ENCODE peak calls at places on chromosomes 2 and 18, in nine cellular contexts. M, J, E, X, Q, A, C, S and I are unnamed samples.

GRCh38 chr2:152376385-152376784 is 41.4 kb downstream of the FMNL2 start:
- DNase-seq in M (no peak), J (no peak), E (no peak), X (no peak), Q (no peak), A (peak; percentile 48), C (no peak), S (no peak), I (no peak)

GRCh38 chr2:174339971-174340399 is 5.2 kb downstream of the SP9 start:
- DNase-seq in M (no peak), J (no peak), E (no peak), X (no peak), Q (no peak), A (no peak), C (peak; percentile 87), S (no peak), I (no peak)

GRCh38 chr2:233803994-233804393 is 25.9 kb downstream of the MROH2A start:
- DNase-seq in M (no peak), J (no peak), E (no peak), X (no peak), Q (no peak), A (no peak), C (no peak), S (peak; percentile 71), I (no peak)

GRCh38 chr2:127453392-127454171 is 35.4 kb downstream of the PROC start:
- DNase-seq in M (no peak), J (peak; percentile 10), E (no peak), X (peak; percentile 46), Q (no peak), A (peak; percentile 20), C (no peak), S (peak; percentile 71), I (no peak)

GRCh38 chr18:51017140-51017874 is 12.7 kb upstream of the SMAD4 start:
- DNase-seq in M (no peak), J (no peak), E (no peak), X (no peak), Q (no peak), A (no peak), C (peak; percentile 40), S (no peak), I (no peak)

GRCh38 chr2:229339613-229340012 is 68.5 kb upstream of the PID1 start:
- DNase-seq in M (no peak), J (no peak), E (no peak), X (no peak), Q (no peak), A (no peak), C (no peak), S (no peak), I (no peak)

GRCh38 chr2:218343591-218343990 is 13.1 kb upstream of the CATIP start:
- DNase-seq in M (no peak), J (no peak), E (no peak), X (no peak), Q (no peak), A (no peak), C (no peak), S (no peak), I (peak; percentile 17)

GRCh38 chr18:24763765-24764548 is 303.5 kb downstream of the HRH4 start:
- DNase-seq in M (no peak), J (no peak), E (no peak), X (no peak), Q (peak; percentile 45), A (no peak), C (no peak), S (no peak), I (peak; percentile 41)

GRCh38 chr18:50880108-50880465 is 1.2 kb downstream of the ME2 start:
- DNase-seq in M (no peak), J (no peak), E (no peak), X (peak; percentile 19), Q (no peak), A (no peak), C (no peak), S (no peak), I (no peak)

GRCh38 chr2:213376644-213377043 is 92.4 kb downstream of the SPAG16 start:
- DNase-seq in M (no peak), J (no peak), E (no peak), X (no peak), Q (no peak), A (no peak), C (no peak), S (no peak), I (no peak)

GRCh38 chr2:100106460-100106859 is 35.9 kb downstream of the AFF3 start:
- DNase-seq in M (no peak), J (peak; percentile 2), E (peak; percentile 8), X (no peak), Q (peak; percentile 31), A (no peak), C (peak; percentile 52), S (peak; percentile 82), I (no peak)

GRCh38 chr2:74862268-74862964 is 28.5 kb downstream of the HK2 start:
- DNase-seq in M (no peak), J (no peak), E (no peak), X (no peak), Q (no peak), A (no peak), C (no peak), S (no peak), I (no peak)

GRCh38 chr2:20615046-20615465 is 35.8 kb downstream of the HS1BP3 start:
- DNase-seq in M (no peak), J (no peak), E (no peak), X (no peak), Q (peak; percentile 14), A (no peak), C (no peak), S (no peak), I (no peak)

GRCh38 chr2:168029071-168029470 is 218.3 kb downstream of the STK39 start:
- DNase-seq in M (no peak), J (no peak), E (no peak), X (no peak), Q (no peak), A (no peak), C (no peak), S (no peak), I (no peak)

GRCh38 chr2:61220768-61221167 is 58.8 kb downstream of the C2orf74 start:
- DNase-seq in M (no peak), J (no peak), E (no peak), X (no peak), Q (no peak), A (no peak), C (no peak), S (no peak), I (peak; percentile 55)

GRCh38 chr2:231930601-231931281 is 4.5 kb upstream of the NPPC start:
- DNase-seq in M (no peak), J (no peak), E (no peak), X (no peak), Q (peak; percentile 74), A (no peak), C (no peak), S (peak; percentile 74), I (no peak)

GRCh38 chr18:39647627-39648502 is 2082.3 kb upstream of the CELF4 start:
- DNase-seq in M (no peak), J (no peak), E (no peak), X (no peak), Q (no peak), A (no peak), C (no peak), S (no peak), I (peak; percentile 9)

GRCh38 chr18:23629444-23629946 is 33.2 kb downstream of the ANKRD29 start:
- DNase-seq in M (no peak), J (no peak), E (peak; percentile 21), X (no peak), Q (no peak), A (no peak), C (no peak), S (no peak), I (peak; percentile 82)

GRCh38 chr2:57711991-57712390 is 334.6 kb upstream of the VRK2 start:
- DNase-seq in M (no peak), J (no peak), E (no peak), X (no peak), Q (no peak), A (no peak), C (no peak), S (no peak), I (no peak)

GRCh38 chr18:3248062-3248669 is 565 bp downstream of the MYL12A start:
- DNase-seq in M (no peak), J (peak; percentile 31), E (no peak), X (peak; percentile 75), Q (peak; percentile 27), A (peak; percentile 67), C (no peak), S (no peak), I (no peak)

GRCh38 chr2:191389288-191389687 is 144.1 kb downstream of the MYO1B start:
- DNase-seq in M (no peak), J (no peak), E (no peak), X (no peak), Q (no peak), A (no peak), C (no peak), S (no peak), I (no peak)

GRCh38 chr18:46419391-46420141 is 237.5 kb downstream of the LOXHD1 start:
- DNase-seq in M (no peak), J (no peak), E (no peak), X (no peak), Q (no peak), A (no peak), C (peak; percentile 55), S (no peak), I (no peak)

GRCh38 chr2:189676471-189676870 is 2.0 kb downstream of the ANKAR start:
- DNase-seq in M (no peak), J (no peak), E (no peak), X (no peak), Q (no peak), A (no peak), C (no peak), S (no peak), I (no peak)

GRCh38 chr2:181978351-181979150 is 7.1 kb upstream of the PPP1R1C start:
- DNase-seq in M (no peak), J (no peak), E (no peak), X (no peak), Q (no peak), A (no peak), C (no peak), S (no peak), I (no peak)

GRCh38 chr2:9462872-9463697 is 11.3 kb upstream of the IAH1 start:
- DNase-seq in M (no peak), J (no peak), E (peak; percentile 6), X (no peak), Q (no peak), A (no peak), C (no peak), S (peak; percentile 34), I (no peak)

GRCh38 chr2:224591245-224591644 is 6.1 kb upstream of the CUL3 start:
- DNase-seq in M (no peak), J (no peak), E (no peak), X (no peak), Q (no peak), A (no peak), C (no peak), S (no peak), I (no peak)

GRCh38 chr18:54223568-54224241 is 764 bp downstream of the MBD2 start:
- DNase-seq in M (no peak), J (peak; percentile 24), E (no peak), X (peak; percentile 48), Q (peak; percentile 36), A (peak; percentile 92), C (peak; percentile 31), S (no peak), I (peak; percentile 83)

GRCh38 chr2:179201884-179202283 is 62.7 kb downstream of the SESTD1 start:
- DNase-seq in M (no peak), J (no peak), E (no peak), X (peak; percentile 50), Q (no peak), A (peak; percentile 24), C (no peak), S (no peak), I (no peak)

GRCh38 chr18:23932385-23933067 is 82.0 kb upstream of the TTC39C start:
- DNase-seq in M (no peak), J (no peak), E (no peak), X (no peak), Q (no peak), A (no peak), C (no peak), S (no peak), I (no peak)